ENCODE peak calls at places on chromosome 11, in nine cellular contexts. X is NCI-H1105; O is naive thymus-derived CD4-positive, alpha-beta T cell; D is Calu3; V is NCI-H2227 treated with DMSO at 0.1 percent for 48 hours; C is GM12891; H is T-helper 1 cell; W is BJ; Q is NCI-H1436. L is an unnamed sample.

GRCh38 chr11:19592842-19593241 is 119.8 kb upstream of the NAV2 start:
- DNase-seq in X (no peak), O (no peak), D (no peak), V (no peak), C (no peak), H (no peak), W (no peak), Q (no peak), L (no peak)

GRCh38 chr11:64864135-64864472 is 14.3 kb downstream of the EHD1 start:
- DNase-seq in X (no peak), O (no peak), D (no peak), V (no peak), C (no peak), H (no peak), W (no peak), Q (no peak), L (no peak)

GRCh38 chr11:72821920-72822799 is 7.9 kb downstream of the ATG16L2 start:
- DNase-seq in X (peak; percentile 93), O (peak; percentile 88), D (peak; percentile 85), V (peak; percentile 90), C (no peak), H (peak; percentile 86), W (no peak), Q (peak; percentile 90), L (peak; percentile 81)

GRCh38 chr11:19244084-19244483 is 3.3 kb upstream of the E2F8 start:
- DNase-seq in X (no peak), O (no peak), D (peak; percentile 63), V (no peak), C (no peak), H (no peak), W (no peak), Q (no peak), L (no peak)

GRCh38 chr11:3069425-3069824 is 12.2 kb upstream of the CARS1 start:
- DNase-seq in X (no peak), O (no peak), D (no peak), V (no peak), C (no peak), H (no peak), W (no peak), Q (no peak), L (no peak)

GRCh38 chr11:79087238-79087956 is 353.4 kb downstream of the TENM4 start:
- DNase-seq in X (no peak), O (no peak), D (no peak), V (no peak), C (no peak), H (no peak), W (peak; percentile 34), Q (no peak), L (no peak)

GRCh38 chr11:120331301-120331966 is 4.8 kb upstream of the ARHGEF12 start:
- DNase-seq in X (peak; percentile 16), O (no peak), D (no peak), V (no peak), C (no peak), H (no peak), W (peak; percentile 62), Q (no peak), L (no peak)

GRCh38 chr11:8839957-8840945 is 70.7 kb upstream of the AKIP1 start:
- DNase-seq in X (no peak), O (no peak), D (peak; percentile 67), V (peak; percentile 68), C (no peak), H (no peak), W (no peak), Q (no peak), L (no peak)